ENCODE peak calls at places on chromosomes 5 and 9, in eight cellular contexts. U, P, W, R, Z, G, D and T are unnamed samples.

GRCh38 chr5:96714951-96715451 is 52.8 kb downstream of the CAST start:
- DNase-seq in U (no peak), P (peak), W (no peak), R (peak), Z (no peak), G (no peak), D (no peak), T (no peak)

GRCh38 chr5:10023494-10023893 is 226.2 kb downstream of the ATPSCKMT start:
- DNase-seq in U (no peak), P (no peak), W (no peak), R (no peak), Z (no peak), G (no peak), D (no peak), T (no peak)

GRCh38 chr5:14467251-14467650 is 114.3 kb upstream of the OTULINL start:
- DNase-seq in U (no peak), P (no peak), W (no peak), R (no peak), Z (no peak), G (no peak), D (no peak), T (no peak)

GRCh38 chr5:171755354-171755821 is 30.2 kb upstream of the SMIM23 start:
- DNase-seq in U (no peak), P (no peak), W (no peak), R (no peak), Z (no peak), G (peak), D (no peak), T (no peak)

GRCh38 chr9:35652829-35653209 is 2.1 kb upstream of the SIT1 start:
- DNase-seq in U (no peak), P (no peak), W (peak), R (no peak), Z (no peak), G (no peak), D (no peak), T (no peak)

GRCh38 chr9:112719292-112719691 is 1.4 kb upstream of the INIP start:
- DNase-seq in U (no peak), P (no peak), W (no peak), R (no peak), Z (no peak), G (no peak), D (no peak), T (no peak)

GRCh38 chr9:77809552-77809951 is 161.4 kb upstream of the GNA14 start:
- DNase-seq in U (no peak), P (no peak), W (no peak), R (no peak), Z (no peak), G (no peak), D (no peak), T (no peak)

GRCh38 chr5:98656106-98656795 is 117.2 kb upstream of the RGMB start:
- DNase-seq in U (no peak), P (no peak), W (no peak), R (peak), Z (no peak), G (no peak), D (no peak), T (no peak)

GRCh38 chr5:83474170-83474796 is 2.7 kb downstream of the VCAN start:
- DNase-seq in U (peak), P (peak), W (peak), R (peak), Z (peak), G (no peak), D (peak), T (peak)

GRCh38 chr9:127868278-127868903 is 9.1 kb downstream of the AK1 start:
- DNase-seq in U (no peak), P (no peak), W (no peak), R (no peak), Z (no peak), G (no peak), D (no peak), T (no peak)

GRCh38 chr5:158756873-158757272 is 342.8 kb downstream of the EBF1 start:
- DNase-seq in U (no peak), P (no peak), W (no peak), R (no peak), Z (no peak), G (no peak), D (no peak), T (no peak)

GRCh38 chr5:135085936-135086235 is 51.9 kb upstream of the PITX1 start:
- DNase-seq in U (no peak), P (no peak), W (peak), R (no peak), Z (peak), G (no peak), D (no peak), T (no peak)

GRCh38 chr9:7570107-7570720 is 229.4 kb downstream of the DMAC1 start:
- DNase-seq in U (no peak), P (peak), W (no peak), R (peak), Z (no peak), G (no peak), D (no peak), T (no peak)

GRCh38 chr9:96136992-96137665 is 164.8 kb downstream of the HSD17B3 start:
- DNase-seq in U (no peak), P (no peak), W (no peak), R (peak), Z (no peak), G (no peak), D (peak), T (no peak)

GRCh38 chr5:127011961-127012644 is 18.3 kb downstream of the MARCHF3 start:
- DNase-seq in U (no peak), P (no peak), W (no peak), R (no peak), Z (no peak), G (no peak), D (no peak), T (no peak)

DNA sequence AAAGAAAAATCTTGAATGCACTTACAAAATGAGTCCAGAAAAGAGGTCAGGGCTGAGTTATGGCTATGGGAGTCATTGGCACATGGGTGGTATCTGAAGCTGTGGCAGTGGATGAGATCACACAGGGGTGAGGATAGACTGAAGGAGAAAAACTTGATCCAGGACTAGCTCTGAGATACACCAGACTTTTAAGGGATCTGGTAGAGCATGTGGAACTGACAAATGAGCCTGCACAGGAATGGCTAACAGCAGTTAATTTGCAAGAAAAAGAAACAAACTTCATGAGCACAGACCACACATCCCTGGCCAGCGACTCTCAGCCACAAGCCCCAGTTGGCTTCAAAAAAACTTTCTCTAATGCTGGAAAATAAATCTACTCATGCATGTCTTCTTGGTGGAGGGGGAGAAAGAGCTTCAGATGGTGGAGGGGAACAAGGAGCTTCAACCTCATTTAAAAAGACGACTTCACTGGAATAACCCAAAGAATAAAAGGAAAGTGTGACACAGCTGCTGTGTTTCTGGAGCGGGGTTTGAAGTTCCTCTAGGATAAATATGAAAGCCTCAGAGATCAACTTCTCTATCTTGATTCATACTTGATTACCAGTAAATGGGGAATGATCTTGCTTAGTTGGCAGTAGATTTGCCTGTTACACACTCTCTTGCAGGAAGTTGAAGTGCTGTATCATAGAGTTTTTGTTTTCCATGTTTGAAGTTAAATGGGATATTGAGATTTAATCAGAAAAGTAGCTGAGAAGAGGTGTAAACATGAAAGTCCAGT is 33.7 kb downstream of the TNFAIP8 start:
- DNase-seq in U (no peak), P (no peak), W (no peak), R (no peak), Z (no peak), G (no peak), D (no peak), T (no peak)
- TF ChIP-seq POLR2AphosphoS5 in U (no peak), P (no peak), W (no peak), R (peak), Z (no peak), G (no peak), D (no peak), T (no peak)

DNA sequence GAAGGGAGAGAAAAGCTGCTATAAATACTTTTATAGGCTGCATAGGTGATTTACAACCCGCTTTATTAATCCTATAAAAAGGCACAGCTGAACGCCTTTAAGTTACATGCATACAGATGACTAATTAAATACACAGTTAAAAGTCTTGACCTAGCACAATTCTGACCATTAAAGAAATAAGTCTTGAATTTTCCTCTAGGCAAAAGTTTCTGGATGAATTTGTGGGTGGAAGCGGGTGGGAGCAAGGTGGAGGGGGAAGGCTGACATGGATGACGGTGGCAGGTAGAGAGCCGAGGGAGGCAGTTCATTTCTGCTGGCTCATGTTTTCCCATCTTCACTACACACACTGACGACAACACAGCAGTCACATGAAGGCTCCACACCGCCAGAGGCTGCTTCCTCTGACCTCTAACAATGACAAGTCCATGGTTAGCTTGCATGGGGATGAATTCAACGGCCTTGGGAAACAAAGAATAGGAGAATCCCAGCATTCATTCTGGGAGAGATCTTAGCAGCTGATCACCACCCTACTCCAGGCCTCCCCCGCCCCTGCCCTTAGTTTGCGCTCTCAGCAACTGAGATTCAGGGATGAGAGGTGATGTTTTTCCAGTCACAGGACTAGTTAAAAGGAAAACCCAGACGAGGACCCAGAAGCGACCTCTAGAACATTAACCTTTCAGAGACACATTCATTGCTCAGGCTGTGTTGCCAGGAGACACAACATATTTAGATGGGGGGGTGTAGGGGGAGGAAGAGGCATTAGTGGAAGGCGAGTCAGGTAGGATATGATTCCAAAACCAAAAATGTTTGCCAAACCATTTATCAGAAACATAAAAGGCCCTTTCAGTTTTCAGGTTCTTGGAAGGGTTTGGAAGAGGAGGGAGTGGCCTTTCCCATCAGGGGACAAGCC is 329.4 kb downstream of the PIK3R1 start:
- DNase-seq in U (no peak), P (no peak), W (no peak), R (no peak), Z (no peak), G (no peak), D (no peak), T (no peak)
- H3K27ac ChIP-seq in U (no peak), P (no peak), W (peak), R (no peak), Z (no peak), G (peak), D (no peak), T (peak)

DNA sequence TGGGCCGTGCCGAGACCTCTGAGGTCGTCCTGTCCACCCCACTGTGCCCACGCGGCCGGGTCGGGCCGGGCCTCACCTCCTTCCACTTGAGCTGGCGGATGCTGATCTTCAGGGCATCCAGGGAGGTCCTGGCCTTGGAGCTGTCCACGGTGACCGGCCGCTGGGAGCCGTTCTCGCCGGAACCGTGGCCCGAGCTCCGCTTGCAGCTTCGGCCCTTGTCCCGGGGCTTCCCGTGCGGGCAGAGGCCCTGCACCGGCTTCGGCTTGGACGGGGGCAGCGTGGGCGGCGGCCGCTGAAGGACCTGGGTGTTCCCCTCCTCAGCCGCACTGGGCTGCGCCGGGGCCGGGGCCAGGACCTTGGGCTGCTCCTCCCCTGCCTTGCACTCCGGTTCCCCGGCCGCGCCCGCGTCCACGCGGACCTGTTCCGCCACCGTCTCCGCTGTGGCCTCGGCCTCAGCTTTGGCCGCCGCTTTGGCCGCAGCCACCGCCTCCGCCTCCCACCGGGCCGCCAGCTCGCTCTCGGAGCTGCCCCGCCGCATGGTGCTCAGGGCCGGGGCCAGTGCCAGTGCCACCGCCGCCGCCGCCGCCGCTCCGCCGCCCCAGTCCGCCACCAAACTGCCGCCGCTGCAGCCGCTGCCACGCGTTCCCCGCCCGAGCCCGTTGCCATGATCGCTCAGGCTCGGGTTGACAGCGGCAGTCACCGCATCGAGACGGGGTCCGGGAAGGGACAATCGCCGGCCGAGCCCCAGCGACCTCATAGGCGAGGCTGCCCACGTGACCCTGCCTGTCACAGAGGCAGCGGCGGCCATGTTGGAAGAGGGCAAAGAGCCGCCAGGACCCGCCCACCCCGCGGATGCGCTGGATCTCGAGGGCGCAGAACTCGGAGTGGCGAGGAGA is at the start of gene TTLL11:
- DNase-seq in U (peak), P (peak), W (peak), R (peak), Z (peak), G (no peak), D (peak), T (peak)
- TF ChIP-seq POLR2A in U (no peak), P (peak), W (no peak), R (no peak), Z (no peak), G (no peak), D (peak), T (no peak)

GRCh38 chr9:87465791-87466190 is 31.9 kb upstream of the DAPK1 start:
- DNase-seq in U (no peak), P (no peak), W (no peak), R (no peak), Z (no peak), G (no peak), D (no peak), T (no peak)

GRCh38 chr9:87464992-87465378 is 32.7 kb upstream of the DAPK1 start:
- DNase-seq in U (no peak), P (no peak), W (no peak), R (no peak), Z (no peak), G (no peak), D (no peak), T (no peak)

GRCh38 chr9:87467187-87467586 is 30.5 kb upstream of the DAPK1 start:
- DNase-seq in U (no peak), P (no peak), W (no peak), R (no peak), Z (no peak), G (no peak), D (no peak), T (no peak)

GRCh38 chr9:87469833-87470465 is 27.7 kb upstream of the DAPK1 start:
- DNase-seq in U (no peak), P (no peak), W (no peak), R (no peak), Z (no peak), G (no peak), D (no peak), T (no peak)

GRCh38 chr9:87464110-87464991 is 33.3 kb upstream of the DAPK1 start:
- DNase-seq in U (no peak), P (no peak), W (no peak), R (no peak), Z (no peak), G (no peak), D (no peak), T (no peak)
- TF ChIP-seq POLR2AphosphoS5 in U (no peak), P (no peak), W (no peak), R (no peak), Z (no peak), G (no peak), D (no peak), T (no peak)